ENCODE peak calls at places on chromosomes 7 and 10, in seven cellular contexts. A is GM23248; P is H9; N is anterior cingulate cortex; O is T-helper 2 cell; Q is activated CD8-positive, alpha-beta memory T cell treated with anti-CD3 and anti-CD28 coated beads for 1 hour; C is stimulated activated CD8-positive, alpha-beta memory T cell treated with anti-CD3 and anti-CD28 coated beads, Interleukin-15, amount 100 ng/mL, for 48 hours. G is an unnamed sample.

GRCh38 chr10:6218692-6219493 is 16.2 kb downstream of the PFKFB3 start:
- DNase-seq in A (peak; percentile 92), N (no peak), C (no peak), O (no peak), Q (no peak), P (no peak), G (no peak)

GRCh38 chr7:135950429-135950828 is 26.7 kb downstream of the MTPN start:
- DNase-seq in N (no peak), P (no peak), O (no peak), C (no peak), A (no peak), Q (no peak), G (no peak)

GRCh38 chr7:87506243-87507180 is 31.0 kb upstream of the ABCB4 start:
- DNase-seq in Q (no peak), P (no peak), O (no peak), A (peak; percentile 52), N (no peak), C (no peak), G (no peak)

GRCh38 chr10:99435986-99436633 is 5.7 kb upstream of the GOT1 start:
- DNase-seq in O (no peak), Q (no peak), P (no peak), N (no peak), A (peak; percentile 66), C (no peak), G (no peak)

GRCh38 chr7:38929460-38930171 is 20.6 kb upstream of the VPS41 start:
- DNase-seq in P (no peak), Q (no peak), A (no peak), C (no peak), N (no peak), O (no peak), G (no peak)

GRCh38 chr7:954330-955238 is at the start of gene ADAP1:
- DNase-seq in P (peak; percentile 42), O (peak; percentile 27), Q (peak; percentile 36), A (peak; percentile 58), C (peak; percentile 39), N (peak; percentile 35), G (peak; percentile 60)

GRCh38 chr7:154503962-154504550 is 451.9 kb downstream of the DPP6 start:
- DNase-seq in Q (no peak), N (no peak), C (no peak), A (peak; percentile 53), P (no peak), O (no peak), G (no peak)

GRCh38 chr10:34433241-34434076 is 381.6 kb downstream of the PARD3 start:
- DNase-seq in C (no peak), N (no peak), O (no peak), A (peak; percentile 69), Q (no peak), P (no peak), G (no peak)

GRCh38 chr10:34906021-34906965 is 91.2 kb upstream of the PARD3 start:
- DNase-seq in N (no peak), P (peak; percentile 74), C (no peak), O (no peak), Q (no peak), A (no peak), G (no peak)

GRCh38 chr7:155009570-155010157 is 6.7 kb upstream of the PAXIP1 start:
- DNase-seq in A (no peak), Q (no peak), O (no peak), N (no peak), P (peak; percentile 51), C (no peak), G (no peak)

GRCh38 chr10:103254538-103255325 is 9.0 kb downstream of the RPEL1 start:
- DNase-seq in P (no peak), O (no peak), Q (no peak), N (no peak), C (no peak), A (peak; percentile 84), G (no peak)

GRCh38 chr10:72010234-72010992 is 46.2 kb downstream of the CHST3 start:
- DNase-seq in A (peak; percentile 31), N (no peak), Q (no peak), P (no peak), O (no peak), C (no peak), G (no peak)

GRCh38 chr7:70838292-70838907 is 293.5 kb upstream of the GALNT17 start:
- DNase-seq in N (no peak), O (no peak), A (no peak), Q (no peak), P (peak; percentile 20), C (no peak), G (no peak)

GRCh38 chr7:28686418-28686800 is 271.7 kb downstream of the TRIL start:
- DNase-seq in O (no peak), C (no peak), P (peak; percentile 66), Q (no peak), A (peak; percentile 86), N (no peak), G (no peak)

GRCh38 chr7:96495751-96496216 is 173.9 kb upstream of the SLC25A13 start:
- DNase-seq in P (no peak), O (no peak), N (no peak), C (no peak), A (no peak), Q (no peak), G (no peak)

GRCh38 chr7:92723978-92724377 is 112.4 kb downstream of the CDK6 start:
- DNase-seq in P (peak; percentile 58), A (no peak), N (no peak), C (no peak), O (no peak), Q (no peak), G (no peak)

GRCh38 chr10:110827410-110827809 is 44.3 kb upstream of the PDCD4 start:
- DNase-seq in C (no peak), Q (no peak), O (no peak), N (no peak), A (peak; percentile 73), P (no peak), G (no peak)

GRCh38 chr7:8201846-8202441 is 60.0 kb downstream of the ICA1 start:
- DNase-seq in P (no peak), A (no peak), C (no peak), O (no peak), Q (no peak), N (no peak), G (no peak)

GRCh38 chr10:80609331-80609730 is 71.6 kb downstream of the SH2D4B start:
- DNase-seq in P (no peak), C (no peak), Q (no peak), A (no peak), N (no peak), O (no peak), G (no peak)

GRCh38 chr7:136452948-136453347 is 415.5 kb upstream of the CHRM2 start:
- DNase-seq in A (no peak), P (no peak), N (no peak), O (no peak), Q (no peak), C (no peak), G (no peak)